ENCODE peak calls at places on chromosomes 1 and 21, in five cellular contexts. M, B, F, Z and O are unnamed samples.

GRCh38 chr1:44103270-44104131 is 15.1 kb upstream of the KLF17 start:
- DNase-seq in F (peak; percentile 76), M (no peak), B (no peak), Z (peak; percentile 73), O (no peak)

GRCh38 chr21:34517491-34518245 is 5.7 kb upstream of the KCNE1 start:
- DNase-seq in Z (peak; percentile 70), F (peak; percentile 35), B (no peak), M (no peak), O (no peak)

GRCh38 chr21:36478207-36478701 is 1.7 kb downstream of the CLDN14 start:
- DNase-seq in Z (no peak), F (no peak), M (no peak), B (peak; percentile 80), O (no peak)

GRCh38 chr21:33245289-33245918 is 15.7 kb downstream of the IFNAR2 start:
- DNase-seq in F (peak; percentile 23), M (no peak), B (no peak), Z (no peak), O (no peak)

GRCh38 chr1:159851386-159851785 is 11.1 kb downstream of the VSIG8 start:
- DNase-seq in B (no peak), Z (peak; percentile 52), M (no peak), F (no peak), O (no peak)

GRCh38 chr1:25503551-25504426 is 39.6 kb upstream of the LDLRAP1 start:
- DNase-seq in B (no peak), M (peak; percentile 53), Z (peak; percentile 91), F (peak; percentile 71), O (no peak)

GRCh38 chr1:104856091-104856490 is 1106.4 kb downstream of the AMY1C start:
- DNase-seq in B (no peak), M (no peak), F (no peak), Z (no peak), O (no peak)

GRCh38 chr21:36429672-36430546 is 44.7 kb downstream of the CHAF1B start:
- DNase-seq in F (peak; percentile 68), Z (peak; percentile 79), B (peak; percentile 99), M (peak; percentile 72), O (peak; percentile 89)

GRCh38 chr1:10877894-10878293 is 81.4 kb upstream of the CASZ1 start:
- DNase-seq in F (no peak), B (no peak), M (no peak), Z (no peak), O (no peak)

GRCh38 chr21:38968887-38969543 is 163.3 kb downstream of the ETS2 start:
- DNase-seq in F (no peak), Z (no peak), B (no peak), M (no peak), O (no peak)

GRCh38 chr1:1755426-1755825 is 22.8 kb downstream of the NADK start:
- DNase-seq in Z (no peak), F (no peak), M (no peak), B (no peak), O (no peak)

GRCh38 chr1:221478050-221478949 is 263.6 kb downstream of the DUSP10 start:
- DNase-seq in Z (peak; percentile 73), F (peak; percentile 69), M (peak; percentile 18), B (peak; percentile 89), O (no peak)

GRCh38 chr21:45168522-45168921 is 94.1 kb downstream of the ADARB1 start:
- DNase-seq in B (no peak), M (no peak), Z (no peak), F (no peak), O (no peak)

GRCh38 chr21:45169001-45169400 is 94.6 kb downstream of the ADARB1 start:
- DNase-seq in F (no peak), B (no peak), M (no peak), Z (no peak), O (no peak)

GRCh38 chr21:45169682-45170081 is 95.3 kb downstream of the ADARB1 start:
- DNase-seq in F (no peak), Z (no peak), B (no peak), M (no peak), O (no peak)

GRCh38 chr21:45166931-45167330 is 92.6 kb downstream of the ADARB1 start:
- DNase-seq in B (no peak), M (no peak), Z (no peak), F (no peak), O (no peak)

DNA sequence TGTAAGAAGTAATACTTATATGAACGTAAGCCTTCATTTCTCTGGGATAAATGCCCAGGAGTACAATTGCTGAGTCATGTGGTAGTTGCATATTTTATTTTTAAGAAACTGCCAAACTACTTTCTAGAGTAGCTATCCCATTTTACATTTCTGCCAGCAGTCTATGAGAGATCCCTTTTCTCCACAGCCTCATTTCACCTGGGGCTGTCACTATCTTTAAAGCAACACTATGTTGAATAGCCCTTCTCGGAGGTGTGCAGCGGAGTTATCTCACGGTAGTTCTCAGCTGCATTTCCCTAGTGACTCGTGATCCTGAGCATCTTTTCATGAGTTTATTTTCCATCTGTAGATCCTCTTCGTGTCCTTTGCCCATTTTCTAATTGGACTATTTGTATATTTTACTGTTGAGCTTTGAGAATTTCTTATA is 93.4 kb downstream of the ADARB1 start:
- DNase-seq in M (no peak), B (peak; percentile 78), Z (no peak), F (no peak), O (no peak)
- H3K4me3 ChIP-seq in M (no peak overlapping the region), B (no peak overlapping the region), Z (no peak overlapping the region), F (no peak overlapping the region), O (no peak overlapping the region)

GRCh38 chr1:109272831-109273547 is 10.0 kb downstream of the PSRC1 start:
- DNase-seq in Z (no peak), B (no peak), M (no peak), F (no peak), O (no peak)

GRCh38 chr1:109275706-109276345 is 7.1 kb downstream of the PSRC1 start:
- DNase-seq in Z (no peak), F (no peak), B (no peak), M (no peak), O (no peak)

GRCh38 chr1:109273570-109274288 is 9.2 kb downstream of the PSRC1 start:
- DNase-seq in Z (no peak), M (no peak), B (no peak), F (no peak), O (no peak)

GRCh38 chr1:109272021-109272799 is 10.7 kb downstream of the PSRC1 start:
- DNase-seq in F (no peak), Z (no peak), M (no peak), B (no peak), O (no peak)

DNA sequence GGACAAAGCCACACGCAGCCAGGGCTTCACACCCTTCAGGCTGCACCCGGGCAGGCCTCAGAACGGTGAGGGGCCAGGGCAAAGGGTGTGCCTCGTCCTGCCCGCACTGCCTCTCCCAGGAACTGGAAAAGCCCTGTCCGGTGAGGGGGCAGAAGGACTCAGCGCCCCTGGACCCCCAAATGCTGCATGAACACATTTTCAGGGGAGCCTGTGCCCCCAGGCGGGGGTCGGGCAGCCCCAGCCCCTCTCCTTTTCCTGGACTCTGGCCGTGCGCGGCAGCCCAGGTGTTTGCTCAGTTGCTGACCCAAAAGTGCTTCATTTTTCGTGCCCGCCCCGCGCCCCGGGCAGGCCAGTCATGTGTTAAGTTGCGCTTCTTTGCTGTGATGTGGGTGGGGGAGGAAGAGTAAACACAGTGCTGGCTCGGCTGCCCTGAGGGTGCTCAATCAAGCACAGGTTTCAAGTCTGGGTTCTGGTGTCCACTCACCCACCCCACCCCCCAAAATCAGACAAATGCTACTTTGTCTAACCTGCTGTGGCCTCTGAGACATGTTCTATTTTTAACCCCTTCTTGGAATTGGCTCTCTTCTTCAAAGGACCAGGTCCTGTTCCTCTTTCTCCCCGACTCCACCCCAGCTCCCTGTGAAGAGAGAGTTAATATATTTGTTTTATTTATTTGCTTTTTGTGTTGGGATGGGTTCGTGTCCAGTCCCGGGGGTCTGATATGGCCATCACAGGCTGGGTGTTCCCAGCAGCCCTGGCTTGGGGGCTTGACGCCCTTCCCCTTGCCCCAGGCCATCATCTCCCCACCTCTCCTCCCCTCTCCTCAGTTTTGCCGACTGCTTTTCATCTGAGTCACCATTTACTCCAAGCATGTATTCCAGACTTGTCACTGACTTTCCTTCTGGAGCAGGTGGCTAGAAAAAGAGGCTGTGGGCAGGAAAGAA is 8.1 kb downstream of the PSRC1 start:
- DNase-seq in F (no peak), B (peak; percentile 60), M (no peak), Z (no peak), O (peak; percentile 61)
- H3K4me3 ChIP-seq in F (no peak overlapping the region), B (no peak overlapping the region), M (no peak overlapping the region), Z (no peak overlapping the region), O (no peak overlapping the region)

DNA sequence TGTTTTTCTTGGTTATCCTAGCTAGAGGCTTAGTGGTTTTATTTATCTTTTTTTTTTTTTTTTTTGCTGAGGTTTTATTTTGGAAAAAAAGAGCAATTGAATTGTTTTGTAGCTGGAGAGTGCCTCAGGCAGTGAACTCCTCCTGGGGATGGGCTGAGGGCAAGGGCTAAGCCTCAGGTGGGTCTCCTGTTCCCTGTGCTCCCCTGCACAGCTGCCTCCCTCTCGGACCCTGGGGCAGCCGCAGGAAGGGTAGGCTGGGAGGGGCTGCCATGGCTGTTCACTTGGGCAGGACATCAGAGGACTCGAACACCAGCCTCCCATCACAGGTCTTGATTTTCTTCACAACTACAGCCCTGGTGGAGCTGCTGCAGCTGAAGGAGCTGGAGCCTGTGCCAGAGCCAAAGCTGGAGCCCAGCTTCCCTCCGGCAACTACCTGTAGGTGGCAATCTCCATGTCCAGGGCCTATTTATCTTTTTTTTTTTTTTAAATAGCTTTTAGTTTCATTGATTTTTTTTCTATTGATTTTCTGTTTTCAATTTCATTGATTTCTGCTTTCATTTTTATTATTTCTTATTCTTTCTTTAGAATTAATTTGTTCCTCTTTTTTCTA is 28.9 kb downstream of the LEPR start:
- DNase-seq in M (no peak), F (no peak), B (no peak), Z (peak; percentile 56), O (no peak)
- H3K4me3 ChIP-seq in M (no peak overlapping the region), F (no peak overlapping the region), B (no peak overlapping the region), Z (no peak overlapping the region), O (no peak overlapping the region)

GRCh38 chr1:155191904-155192303 is 15.8 kb downstream of the THBS3 start:
- DNase-seq in Z (no peak), F (no peak), B (no peak), M (no peak), O (no peak)

GRCh38 chr1:155195201-155196102 is 12.2 kb downstream of the THBS3 start:
- DNase-seq in M (no peak), B (no peak), F (no peak), Z (peak; percentile 55), O (no peak)

GRCh38 chr1:155193275-155193990 is 14.3 kb downstream of the THBS3 start:
- DNase-seq in B (peak; percentile 91), M (peak; percentile 87), F (peak; percentile 95), Z (peak; percentile 94), O (peak; percentile 95)

GRCh38 chr1:155196103-155196892 is 11.4 kb downstream of the THBS3 start:
- DNase-seq in M (no peak), Z (peak; percentile 99), F (peak; percentile 96), B (no peak), O (no peak)

DNA sequence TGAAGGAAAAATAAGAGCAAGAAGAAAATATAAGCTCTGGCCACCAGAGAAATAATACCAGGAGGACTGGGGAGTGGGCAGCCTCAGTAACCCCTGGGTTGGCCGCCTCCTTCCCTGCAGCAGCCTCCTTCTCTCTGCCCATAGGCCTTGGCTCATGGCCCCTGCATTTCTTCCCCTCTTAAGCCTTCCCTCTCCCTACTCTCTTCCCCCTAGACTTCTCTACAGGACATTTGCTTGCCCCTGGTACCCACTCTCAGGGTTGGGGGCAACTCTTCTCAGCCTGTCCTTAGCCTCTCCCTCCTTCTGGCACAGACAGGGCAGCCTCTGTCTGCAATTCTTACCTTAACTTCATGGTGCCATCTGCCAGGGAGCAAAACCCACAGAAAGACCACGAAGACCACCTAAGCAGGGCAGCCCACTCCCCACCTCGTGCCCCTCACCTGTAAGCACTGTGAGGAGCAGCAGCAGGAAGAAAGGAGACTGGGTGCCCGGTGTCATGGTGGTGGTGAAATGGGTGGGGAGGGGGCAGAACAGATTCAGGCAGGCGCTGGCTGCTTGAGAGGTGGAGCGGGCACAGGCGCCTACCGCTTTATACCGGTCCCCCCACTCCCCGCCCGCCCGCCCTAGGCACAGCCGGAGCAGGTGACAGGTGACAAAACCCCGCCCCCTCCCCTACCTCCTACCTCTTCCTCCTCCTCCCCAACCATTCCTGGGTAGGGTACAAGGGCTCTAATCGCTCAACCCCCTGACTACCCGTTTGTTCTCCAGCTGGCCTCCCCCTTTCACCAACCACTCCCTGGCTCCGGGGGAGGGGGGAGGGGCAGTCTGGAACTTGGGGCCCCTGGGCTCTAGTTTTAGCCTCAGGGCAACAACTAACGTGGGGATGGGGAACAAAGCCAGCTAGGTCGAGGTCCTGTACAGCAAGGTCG is 15.1 kb downstream of the THBS3 start:
- DNase-seq in F (peak; percentile 60), B (no peak), M (no peak), Z (peak; percentile 90), O (no peak)
- H3K4me3 ChIP-seq in F (peak overlapping the region; percentile 85), B (peak overlapping the region; percentile 61), M (peak overlapping the region; percentile 56), Z (peak overlapping the region; percentile 99), O (peak overlapping the region; percentile 77)